ENCODE peak calls at places on chromosomes 3 and 15, in four cellular contexts. U is SJSA1; V is lung; C is naive thymus-derived CD4-positive, alpha-beta T cell. N is an unnamed sample. For H3K9me3 and H3K36me3, the result is how much of the 10 kb centered on the place peaks cover.

GRCh38 chr15:61206767-61207166 is 22.3 kb downstream of the RORA start:
- DNase-seq in V (no peak), C (no peak), U (no peak), N (no peak)

GRCh38 chr3:107956991-107957467 is 133.8 kb downstream of the CD47 start:
- DNase-seq in U (no peak), V (peak), C (no peak), N (peak)

GRCh38 chr15:31335991-31336942 is 9.6 kb downstream of the KLF13 start:
- DNase-seq in U (no peak), C (no peak), V (no peak), N (no peak)

GRCh38 chr15:27673766-27674445 is 425.2 kb downstream of the OCA2 start:
- DNase-seq in U (no peak), V (no peak), C (no peak), N (no peak)

GRCh38 chr3:194536883-194537637 is 50.3 kb upstream of the ATP13A3 start:
- DNase-seq in V (no peak), U (no peak), C (no peak), N (peak)

GRCh38 chr15:83538682-83539081 is 91.5 kb downstream of the SH3GL3 start:
- DNase-seq in V (no peak), C (no peak), U (no peak), N (no peak)

GRCh38 chr15:62887113-62887570 is 155.4 kb upstream of the TPM1 start:
- DNase-seq in V (no peak), U (no peak), C (no peak), N (no peak)

GRCh38 chr3:58487140-58487886 is 4.6 kb upstream of the KCTD6 start:
- DNase-seq in C (no peak), V (no peak), U (peak), N (peak)

GRCh38 chr3:134874737-134875413 is 79.8 kb downstream of the EPHB1 start:
- DNase-seq in V (no peak), U (no peak), C (no peak), N (no peak)

GRCh38 chr3:33883538-33884203 is 85.2 kb downstream of the PDCD6IP start:
- DNase-seq in U (no peak), V (no peak), C (peak), N (no peak)

GRCh38 chr3:100269410-100270217 is 8.8 kb downstream of the TBC1D23 start:
- DNase-seq in U (peak), C (no peak), V (no peak), N (peak)

GRCh38 chr3:139574026-139574947 is 34.7 kb upstream of the RBP1 start:
- DNase-seq in C (no peak), U (no peak), V (peak), N (peak)

GRCh38 chr3:194988495-194989165 is 282.3 kb downstream of the XXYLT1 start:
- DNase-seq in V (no peak), C (no peak), U (peak), N (no peak)

GRCh38 chr3:72177075-72178050 is 392.4 kb upstream of the PROK2 start:
- DNase-seq in C (peak), V (peak), U (peak), N (no peak)

GRCh38 chr3:194246709-194247349 is 104.3 kb downstream of the CPN2 start:
- DNase-seq in U (no peak), V (no peak), C (no peak), N (no peak)

GRCh38 chr3:51962854-51963530 is 4.3 kb downstream of the PCBP4 start:
- DNase-seq in C (no peak), V (no peak), U (no peak), N (no peak)

GRCh38 chr15:71136159-71137137 is 21.2 kb downstream of the THSD4 start:
- DNase-seq in V (no peak), U (peak), C (no peak), N (peak)

GRCh38 chr15:34889486-34889885 is 80.1 kb downstream of the AQR start:
- DNase-seq in C (no peak), V (no peak), U (no peak), N (peak)

GRCh38 chr15:93235321-93235720 is 146.3 kb upstream of the RGMA start:
- DNase-seq in U (no peak), V (no peak), C (no peak), N (no peak)

GRCh38 chr3:100335137-100335833 is 728 bp downstream of the NIT2 start:
- DNase-seq in V (no peak), U (no peak), C (peak), N (peak)

GRCh38 chr3:87260270-87260669 is 16.1 kb downstream of the POU1F1 start:
- DNase-seq in V (no peak), C (peak), U (peak), N (peak)

GRCh38 chr3:6321999-6322398 is 538.9 kb upstream of the GRM7 start:
- DNase-seq in V (no peak), C (no peak), U (no peak), N (no peak)

GRCh38 chr3:183762304-183762703 is 63.1 kb downstream of the MAP6D1 start:
- DNase-seq in U (no peak), V (no peak), C (no peak), N (peak)

GRCh38 chr3:195550723-195551122 is 7.6 kb upstream of the PPP1R2 start:
- DNase-seq in U (no peak), V (no peak), C (no peak), N (no peak)

GRCh38 chr15:59567369-59567768 is 44.2 kb upstream of the GCNT3 start:
- DNase-seq in V (no peak), U (no peak), C (no peak), N (no peak)

GRCh38 chr3:100629728-100630127 is 20.3 kb downstream of the ADGRG7 start:
- DNase-seq in U (no peak), V (no peak), C (no peak), N (no peak)

GRCh38 chr3:57068437-57069089 is 8.1 kb downstream of the SPATA12 start:
- DNase-seq in V (peak), C (no peak), U (no peak), N (peak)

GRCh38 chr3:85821130-85821756 is 862.5 kb downstream of the CADM2 start:
- DNase-seq in V (no peak), C (no peak), U (no peak), N (peak)

GRCh38 chr15:101526442-101526841 is 36.9 kb upstream of the PCSK6 start:
- DNase-seq in V (no peak), U (no peak), C (no peak), N (no peak)

GRCh38 chr3:17874630-17875029 is 132.2 kb upstream of the TBC1D5 start:
- DNase-seq in U (no peak), C (no peak), V (no peak), N (no peak)

GRCh38 chr15:39243396-39243795 is 337.5 kb upstream of the THBS1 start:
- DNase-seq in C (no peak), V (no peak), U (no peak), N (no peak)

GRCh38 chr3:56921573-56922571 is 120.1 kb upstream of the ARHGEF3 start:
- DNase-seq in U (peak), C (no peak), V (no peak), N (no peak)

GRCh38 chr3:151085889-151086483 is 522 bp downstream of the MED12L start:
- DNase-seq in C (peak), U (no peak), V (no peak), N (peak)

GRCh38 chr3:175266478-175266877 is 407.3 kb downstream of the NAALADL2 start:
- DNase-seq in U (no peak), V (no peak), C (no peak), N (no peak)

GRCh38 chr15:66833803-66834202 is 131.8 kb downstream of the SMAD6 start:
- DNase-seq in C (no peak), U (no peak), V (no peak), N (no peak)

GRCh38 chr15:98398886-98399285 is 249.5 kb upstream of the IGF1R start:
- DNase-seq in V (no peak), U (no peak), C (no peak), N (no peak)

GRCh38 chr3:100260081-100260684 is 609 bp upstream of the TBC1D23 start:
- DNase-seq in C (peak), V (peak), U (no peak), N (no peak)

GRCh38 chr3:30578479-30578878 is 27.9 kb upstream of the TGFBR2 start:
- DNase-seq in U (peak), V (peak), C (no peak), N (peak)

GRCh38 chr15:63473749-63473998 is 30.7 kb upstream of the USP3 start:
- DNase-seq in V (no peak), U (no peak), C (no peak), N (no peak)

GRCh38 chr3:42183991-42184621 is 81.9 kb downstream of the CCK start:
- DNase-seq in U (no peak), C (no peak), V (no peak), N (no peak)

GRCh38 chr3:196754215-196754937 is 14.7 kb downstream of the PAK2 start:
- DNase-seq in U (no peak), C (no peak), V (no peak), N (no peak)

GRCh38 chr3:196753201-196753600 is 13.5 kb downstream of the PAK2 start:
- DNase-seq in U (no peak), V (no peak), C (no peak), N (no peak)

GRCh38 chr3:196757876-196758739 is 18.5 kb downstream of the PAK2 start:
- DNase-seq in U (no peak), C (no peak), V (no peak), N (peak)

DNA sequence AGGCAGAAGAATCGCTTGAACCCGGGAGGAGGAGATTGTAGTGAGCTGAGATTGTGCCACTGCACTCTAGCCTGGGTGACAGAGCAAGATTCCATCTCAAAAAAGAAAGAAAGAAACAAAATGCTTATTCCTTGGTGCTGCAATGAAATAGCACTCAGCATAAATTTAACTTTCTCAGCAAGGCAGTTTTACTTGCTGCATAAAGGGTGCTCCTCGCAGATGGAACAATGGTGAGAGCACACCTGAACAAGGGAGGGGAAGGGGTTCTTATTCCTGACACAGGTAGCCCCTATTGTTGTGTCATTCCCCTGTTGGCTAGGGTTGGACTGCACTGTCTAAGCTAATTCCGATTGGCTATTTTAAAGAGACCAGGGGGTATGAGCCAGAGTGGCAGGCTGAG is 17.1 kb downstream of the PAK2 start:
- DNase-seq in V (no peak), U (no peak), C (no peak), N (no peak)
- H3K9me3 ChIP-seq in V (under half), U (under half), C (under half), N (under half)

GRCh38 chr15:22915866-22916515 is 64.2 kb downstream of the CYFIP1 start:
- DNase-seq in U (no peak), C (no peak), V (no peak), N (no peak)
- H3K36me3 ChIP-seq in U (half or more), C (under half), V (under half), N (under half)

GRCh38 chr15:23561914-23562313 is 3.6 kb upstream of the MKRN3 start:
- DNase-seq in C (no peak), U (no peak), V (no peak), N (no peak)

GRCh38 chr15:23566070-23567050 is 886 bp downstream of the MKRN3 start:
- DNase-seq in V (no peak), C (peak), U (no peak), N (peak)

GRCh38 chr15:23567921-23568320 is 2.4 kb downstream of the MKRN3 start:
- DNase-seq in U (no peak), V (no peak), C (no peak), N (no peak)

GRCh38 chr15:23564798-23565394 is 578 bp upstream of the MKRN3 start:
- DNase-seq in C (no peak), U (no peak), V (no peak), N (no peak)

GRCh38 chr15:23565395-23566069 is at the start of gene MKRN3:
- DNase-seq in C (peak), U (no peak), V (no peak), N (peak)
- H3K9me3 ChIP-seq in C (under half), U (under half), V (under half), N (under half)

GRCh38 chr3:46354984-46355383 is 1.1 kb downstream of the CCR2 start:
- DNase-seq in U (no peak), V (no peak), C (no peak), N (no peak)
- H3K36me3 ChIP-seq in U (under half), V (under half), C (under half), N (under half)

DNA sequence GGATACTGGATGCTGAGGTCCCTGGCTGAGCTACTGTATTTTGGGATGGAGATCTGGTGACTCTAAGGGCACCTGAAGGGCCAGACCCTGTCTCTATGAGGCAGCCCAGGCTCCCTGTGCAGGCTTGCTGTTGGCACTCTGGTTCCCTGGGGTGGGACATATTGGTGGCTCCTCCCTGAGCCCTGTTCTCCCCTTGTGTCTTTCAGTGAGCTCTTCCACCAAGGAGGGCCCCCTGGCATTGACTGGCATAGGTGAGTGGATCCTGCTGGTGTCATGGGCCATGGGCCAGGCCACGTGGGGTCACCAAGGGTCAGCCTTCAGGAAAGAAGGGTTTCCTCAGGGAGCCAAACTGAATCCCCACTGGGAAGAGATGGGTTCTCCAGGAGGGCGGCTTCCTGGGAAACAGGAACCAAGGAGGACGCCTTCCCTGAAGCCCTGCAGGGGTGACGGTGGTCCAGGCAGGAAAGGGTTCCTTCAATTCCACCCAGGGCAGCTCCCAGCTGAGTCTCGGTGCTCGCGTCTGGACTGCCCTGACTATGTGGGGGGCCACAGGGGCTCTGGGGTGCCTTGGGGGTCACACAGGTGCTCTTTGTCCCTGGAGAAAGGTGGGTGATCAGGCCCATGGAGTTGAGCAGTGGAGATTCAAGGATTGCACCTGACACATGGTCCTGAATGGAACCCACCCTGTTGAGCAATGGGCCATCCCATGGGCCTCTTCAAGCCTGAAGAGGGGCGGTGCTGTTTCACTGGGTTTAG is 220.4 kb downstream of the SNRPN start:
- DNase-seq in U (no peak), C (no peak), V (peak), N (no peak)
- H3K9me3 ChIP-seq in U (under half), C (half or more), V (under half), N (under half)

DNA sequence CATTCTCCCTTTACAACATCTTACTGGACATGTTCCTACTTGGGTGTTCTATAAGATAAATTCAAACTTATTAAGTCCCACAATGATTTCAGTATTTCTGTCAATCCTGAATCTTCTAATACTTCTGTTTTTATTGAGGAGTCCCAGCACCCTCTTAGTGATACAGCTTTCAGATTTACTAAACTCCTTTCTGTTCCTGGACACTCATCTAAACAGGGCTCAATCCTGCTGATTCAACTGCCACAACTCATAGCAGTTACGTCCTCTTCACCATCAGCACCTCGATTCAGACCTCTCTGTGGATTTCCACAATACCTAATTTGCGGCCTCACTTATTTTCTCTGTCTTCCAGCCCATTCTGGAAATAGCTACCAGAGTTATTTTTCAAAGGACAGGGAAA is 101.6 kb downstream of the KCNMB2 start:
- DNase-seq in C (no peak), V (no peak), U (no peak), N (no peak)
- H3K36me3 ChIP-seq in C (under half), V (under half), U (under half), N (under half)

GRCh38 chr15:25180606-25181289 is 226.0 kb downstream of the SNRPN start:
- DNase-seq in V (no peak), U (peak), C (no peak), N (no peak)
- H3K9me3 ChIP-seq in V (under half), U (under half), C (half or more), N (under half)

GRCh38 chr15:75366163-75366562 is 2.2 kb downstream of the MAN2C1 start:
- DNase-seq in V (no peak), U (no peak), C (no peak), N (no peak)

GRCh38 chr15:75368689-75369239 is 357 bp upstream of the MAN2C1 start:
- DNase-seq in C (no peak), V (no peak), U (no peak), N (no peak)

GRCh38 chr15:75369897-75370581 is 1.6 kb upstream of the MAN2C1 start:
- DNase-seq in U (no peak), V (no peak), C (no peak), N (no peak)

GRCh38 chr15:75367406-75367912 is 948 bp downstream of the MAN2C1 start:
- DNase-seq in U (no peak), C (no peak), V (no peak), N (no peak)

GRCh38 chr15:75367913-75368688 is at the start of gene MAN2C1:
- DNase-seq in C (peak), V (peak), U (peak), N (peak)
- H3K36me3 ChIP-seq in C (under half), V (under half), U (half or more), N (half or more)

GRCh38 chr3:13885704-13886010 is 5.8 kb upstream of the WNT7A start:
- DNase-seq in V (no peak), C (no peak), U (no peak), N (no peak)

GRCh38 chr3:13884851-13885703 is 5.2 kb upstream of the WNT7A start:
- DNase-seq in U (peak), C (peak), V (peak), N (no peak)

GRCh38 chr3:13882876-13883275 is 3.0 kb upstream of the WNT7A start:
- DNase-seq in U (no peak), V (no peak), C (no peak), N (no peak)

GRCh38 chr3:13881536-13882410 is 1.9 kb upstream of the WNT7A start:
- DNase-seq in V (no peak), C (no peak), U (no peak), N (no peak)

GRCh38 chr3:13883681-13884080 is 3.8 kb upstream of the WNT7A start:
- DNase-seq in C (no peak), U (peak), V (no peak), N (no peak)
- H3K9me3 ChIP-seq in C (under half), U (under half), V (under half), N (under half)